ENCODE peak calls at places on chromosomes 12 and 14, in seven cellular contexts. X, T, I, J, R, Z and G are unnamed samples.

GRCh38 chr12:71626098-71626497 is 37.5 kb downstream of the ZFC3H1 start:
- DNase-seq in X (no peak), T (no peak), I (no peak), J (no peak), R (no peak), Z (no peak), G (no peak)

GRCh38 chr14:69711065-69711464 is 55.9 kb upstream of the SRSF5 start:
- DNase-seq in X (no peak), T (no peak), I (peak), J (peak), R (peak), Z (no peak), G (peak)

GRCh38 chr12:29176951-29177350 is 27.9 kb downstream of the FAR2 start:
- DNase-seq in X (no peak), T (no peak), I (no peak), J (no peak), R (peak), Z (no peak), G (no peak)

GRCh38 chr12:31629756-31630732 is 29.4 kb upstream of the ETFBKMT start:
- DNase-seq in X (peak), T (no peak), I (no peak), J (no peak), R (no peak), Z (no peak), G (no peak)

GRCh38 chr14:99605299-99605961 is 1.4 kb upstream of the CCDC85C start:
- DNase-seq in X (peak), T (peak), I (peak), J (peak), R (peak), Z (peak), G (peak)

GRCh38 chr12:7068994-7069346 is 8.5 kb downstream of the C1S start:
- DNase-seq in X (no peak), T (no peak), I (no peak), J (no peak), R (no peak), Z (no peak), G (no peak)

GRCh38 chr12:6277982-6278438 is 32.5 kb upstream of the PLEKHG6 start:
- DNase-seq in X (no peak), T (peak), I (peak), J (peak), R (no peak), Z (peak), G (peak)

GRCh38 chr12:88706286-88706685 is 126.0 kb upstream of the KITLG start:
- DNase-seq in X (peak), T (no peak), I (no peak), J (no peak), R (no peak), Z (no peak), G (no peak)

GRCh38 chr12:66235626-66236281 is 46.7 kb downstream of the IRAK3 start:
- DNase-seq in X (no peak), T (no peak), I (no peak), J (no peak), R (peak), Z (no peak), G (no peak)

GRCh38 chr14:63544641-63545234 is 1.6 kb upstream of the PPP2R5E start:
- DNase-seq in X (no peak), T (no peak), I (no peak), J (no peak), R (peak), Z (peak), G (no peak)

GRCh38 chr14:79732911-79733310 is 478.4 kb downstream of the DIO2 start:
- DNase-seq in X (peak), T (no peak), I (no peak), J (no peak), R (peak), Z (no peak), G (no peak)

GRCh38 chr12:9365296-9365695 is 157.1 kb upstream of the PZP start:
- DNase-seq in X (peak), T (no peak), I (no peak), J (no peak), R (no peak), Z (no peak), G (no peak)

GRCh38 chr12:123109319-123109772 is 41.5 kb downstream of the PITPNM2 start:
- DNase-seq in X (no peak), T (no peak), I (no peak), J (no peak), R (no peak), Z (no peak), G (no peak)

GRCh38 chr14:32197919-32198318 is 3.9 kb upstream of the RNU6-7 start:
- DNase-seq in X (no peak), T (no peak), I (no peak), J (no peak), R (no peak), Z (peak), G (no peak)

GRCh38 chr14:32189806-32190205 is 12.0 kb upstream of the RNU6-7 start:
- DNase-seq in X (no peak), T (no peak), I (no peak), J (no peak), R (no peak), Z (no peak), G (no peak)

GRCh38 chr14:32190713-32191112 is 11.1 kb upstream of the RNU6-7 start:
- DNase-seq in X (peak), T (no peak), I (no peak), J (no peak), R (no peak), Z (no peak), G (no peak)

GRCh38 chr14:32193532-32193931 is 8.3 kb upstream of the RNU6-7 start:
- DNase-seq in X (no peak), T (no peak), I (no peak), J (no peak), R (no peak), Z (no peak), G (no peak)

GRCh38 chr14:32192712-32193373 is 9.0 kb upstream of the RNU6-7 start:
- DNase-seq in X (no peak), T (no peak), I (no peak), J (no peak), R (no peak), Z (no peak), G (no peak)
- TF ChIP-seq CTCF in X (no peak), T (no peak), I (no peak), J (no peak), R (no peak), Z (no peak), G (no peak)

DNA sequence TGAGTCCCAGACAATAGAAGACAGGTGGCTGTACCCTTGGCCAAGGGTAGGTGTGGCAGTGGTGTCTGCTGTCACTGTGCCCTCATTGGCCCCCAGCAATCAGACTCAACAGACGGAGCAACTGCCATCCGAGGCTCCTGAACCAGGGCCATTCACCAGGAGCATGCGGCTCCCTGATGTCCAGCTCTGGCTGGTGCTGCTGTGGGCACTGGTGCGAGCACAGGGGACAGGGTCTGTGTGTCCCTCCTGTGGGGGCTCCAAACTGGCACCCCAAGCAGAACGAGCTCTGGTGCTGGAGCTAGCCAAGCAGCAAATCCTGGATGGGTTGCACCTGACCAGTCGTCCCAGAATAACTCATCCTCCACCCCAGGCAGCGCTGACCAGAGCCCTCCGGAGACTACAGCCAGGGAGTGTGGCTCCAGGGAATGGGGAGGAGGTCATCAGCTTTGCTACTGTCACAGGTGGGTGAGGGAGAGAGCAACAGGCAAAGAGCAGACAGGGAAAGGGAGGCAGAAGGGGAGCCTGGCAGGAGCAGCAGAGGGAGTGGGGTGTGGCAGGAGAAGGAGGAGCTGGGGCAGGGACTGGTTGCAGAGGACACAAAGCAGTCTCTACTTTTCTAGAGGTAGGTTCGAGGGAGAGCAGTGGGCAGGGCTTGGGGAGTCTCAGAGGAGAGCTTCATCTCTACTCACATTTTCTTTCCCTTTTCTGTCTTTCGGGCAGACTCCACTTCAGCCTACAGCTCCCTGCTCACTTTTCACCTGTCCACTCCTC is 452 bp downstream of the INHBE start:
- DNase-seq in X (no peak), T (no peak), I (no peak), J (no peak), R (no peak), Z (no peak), G (no peak)
- H3K4me3 ChIP-seq in X (no peak), T (peak), I (no peak), J (no peak), R (no peak), Z (no peak), G (no peak)

DNA sequence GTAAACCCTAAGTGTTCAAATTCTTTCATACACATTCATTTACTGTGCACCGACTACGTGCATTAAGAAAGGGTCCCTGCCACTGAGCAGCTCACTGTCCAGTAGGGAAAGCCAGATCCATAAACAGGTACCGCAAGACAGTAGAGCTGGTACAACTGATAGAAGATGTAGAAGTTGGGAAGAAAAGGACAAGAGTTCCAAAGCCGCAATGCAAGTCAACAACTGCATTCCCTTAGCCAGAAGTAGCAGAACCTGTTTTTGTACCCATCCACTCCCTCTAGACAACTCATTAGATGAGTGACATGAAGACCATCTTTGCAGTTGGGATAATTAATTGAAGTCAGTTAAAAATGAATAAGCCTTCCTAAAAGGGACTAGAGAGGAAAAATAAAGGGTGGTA is 1.3 kb downstream of the SENP1 start:
- DNase-seq in X (no peak), T (no peak), I (no peak), J (no peak), R (no peak), Z (peak), G (no peak)
- H3K27ac ChIP-seq in X (no peak), T (no peak), I (no peak), J (no peak), R (no peak), Z (no peak), G (no peak)

GRCh38 chr14:95465936-95466335 is 50.5 kb downstream of the SYNE3 start:
- DNase-seq in X (no peak), T (no peak), I (no peak), J (no peak), R (no peak), Z (no peak), G (no peak)

GRCh38 chr14:95463173-95463901 is 53.1 kb downstream of the SYNE3 start:
- DNase-seq in X (no peak), T (peak), I (no peak), J (peak), R (no peak), Z (no peak), G (no peak)

GRCh38 chr14:95464103-95464502 is 52.3 kb downstream of the SYNE3 start:
- DNase-seq in X (no peak), T (no peak), I (no peak), J (no peak), R (no peak), Z (no peak), G (no peak)

GRCh38 chr14:95465358-95465757 is 51.1 kb downstream of the SYNE3 start:
- DNase-seq in X (no peak), T (no peak), I (no peak), J (no peak), R (no peak), Z (no peak), G (no peak)

DNA sequence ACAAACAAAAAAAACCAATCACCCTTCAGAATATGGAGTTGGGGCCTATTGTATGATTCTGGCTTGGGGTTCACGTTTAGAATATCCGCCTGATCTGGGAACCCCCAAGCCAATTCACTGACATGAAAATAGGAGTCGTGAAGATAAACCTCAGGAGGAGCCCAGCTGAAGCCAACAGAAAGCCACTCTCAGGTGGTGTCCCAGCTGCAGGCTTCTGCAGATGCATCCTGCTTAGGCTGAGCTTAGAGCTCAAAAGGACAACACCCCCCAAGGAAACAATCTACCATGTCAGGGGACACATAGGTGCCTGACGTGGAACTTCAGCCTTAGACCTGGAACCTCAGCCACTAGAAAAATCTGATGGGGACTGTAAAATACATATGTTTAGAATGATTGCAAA is 51.9 kb downstream of the SYNE3 start:
- DNase-seq in X (no peak), T (peak), I (no peak), J (no peak), R (no peak), Z (no peak), G (no peak)
- TF ChIP-seq CTCF in X (no peak), T (no peak), I (no peak), J (no peak), R (no peak), Z (no peak), G (no peak)

GRCh38 chr12:94873368-94874085 is 130.0 kb downstream of the NDUFA12 start:
- DNase-seq in X (no peak), T (no peak), I (no peak), J (peak), R (no peak), Z (no peak), G (no peak)

GRCh38 chr12:94872671-94873367 is 130.7 kb downstream of the NDUFA12 start:
- DNase-seq in X (no peak), T (no peak), I (no peak), J (no peak), R (no peak), Z (no peak), G (peak)

GRCh38 chr12:94872007-94872653 is 131.4 kb downstream of the NDUFA12 start:
- DNase-seq in X (no peak), T (no peak), I (no peak), J (no peak), R (no peak), Z (no peak), G (no peak)

GRCh38 chr12:94867066-94867855 is 136.2 kb downstream of the NDUFA12 start:
- DNase-seq in X (peak), T (no peak), I (no peak), J (no peak), R (no peak), Z (no peak), G (no peak)

DNA sequence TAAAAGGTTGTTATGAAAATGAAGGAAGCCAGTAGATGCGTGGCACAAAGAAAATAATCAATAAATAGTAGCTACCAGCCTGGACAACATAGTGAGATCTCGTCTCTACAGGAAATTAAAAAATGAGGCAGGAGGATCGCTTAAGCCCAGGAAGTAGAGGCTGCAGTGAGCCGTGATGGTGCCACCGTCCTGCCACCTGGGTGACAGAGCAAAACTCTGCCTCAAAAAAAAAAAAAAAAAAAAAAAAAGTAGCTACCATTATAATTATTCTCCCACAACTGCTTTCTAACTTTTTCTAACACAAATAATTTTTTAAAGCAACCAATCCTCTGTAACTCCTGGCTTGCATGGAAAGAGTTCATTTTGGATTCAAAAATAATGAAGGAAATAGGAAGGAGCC is 133.0 kb downstream of the NDUFA12 start:
- DNase-seq in X (no peak), T (no peak), I (no peak), J (no peak), R (no peak), Z (no peak), G (no peak)
- H3K4me3 ChIP-seq in X (no peak), T (no peak), I (no peak), J (no peak), R (no peak), Z (no peak), G (no peak)

GRCh38 chr12:103672401-103673119 is 85.5 kb downstream of the STAB2 start:
- DNase-seq in X (peak), T (no peak), I (no peak), J (peak), R (no peak), Z (peak), G (no peak)
- H3K27ac ChIP-seq in X (no peak), T (peak), I (no peak), J (peak), R (no peak), Z (no peak), G (no peak)

GRCh38 chr14:91140672-91141071 is 26.8 kb downstream of the DGLUCY start:
- DNase-seq in X (no peak), T (no peak), I (no peak), J (peak), R (peak), Z (peak), G (no peak)
- TF ChIP-seq CTCF in X (peak), T (peak), I (peak), J (peak), R (peak), Z (peak), G (no peak)